ENCODE peak calls at places on chromosomes 13 and 19, in ten cellular contexts. F is AML-193; X is caudate nucleus; V is HT-29; E is OCI-LY7; I is stimulated activated effector memory CD8-positive, alpha-beta T cell treated with anti-CD3 and anti-CD28 coated beads, Interleukin-12 subunit alpha, Interleukin-12 subunit beta, amount 100 ng/mL, for 72 hours; T is effector memory CD8-positive, alpha-beta T cell; A is NB4; R is stimulated activated naive B cell treated with anti-CD40 and anti-IgM and Interleukin-4, amounts not matched to agents 10 μg/mL and 1 μg/mL and 100 μg/mL, for 72 hours; U is RWPE1. L is an unnamed sample.
A peak's percentile ranks its signal among the peaks of the same experiment; 100 is the strongest.

GRCh38 chr13:70375718-70376117 is 267.5 kb upstream of the KLHL1 start:
- DNase-seq in F (no peak), X (no peak), V (peak; percentile 25), E (no peak), I (no peak), T (no peak), A (no peak), R (no peak), U (no peak), L (no peak)

GRCh38 chr19:40392894-40393517 is 3.0 kb upstream of the HIPK4 start:
- DNase-seq in F (no peak), X (no peak), V (peak; percentile 94), E (peak; percentile 51), I (no peak), T (no peak), A (no peak), R (no peak), U (peak; percentile 37), L (no peak)

GRCh38 chr13:114212096-114212495 is 22.6 kb upstream of the CDC16 start:
- DNase-seq in F (no peak), X (no peak), V (no peak), E (no peak), I (no peak), T (no peak), A (no peak), R (no peak), U (no peak), L (no peak)

GRCh38 chr19:55082023-55082851 is 6.6 kb downstream of the EPS8L1 start:
- DNase-seq in F (no peak), X (no peak), V (peak; percentile 58), E (peak; percentile 79), I (peak; percentile 59), T (peak; percentile 27), A (no peak), R (no peak), U (no peak), L (no peak)

GRCh38 chr19:50909240-50910070 is 1.7 kb downstream of the KLK4 start:
- DNase-seq in F (no peak), X (no peak), V (peak; percentile 96), E (peak; percentile 52), I (no peak), T (no peak), A (peak; percentile 33), R (no peak), U (peak; percentile 70), L (no peak)

GRCh38 chr13:111460548-111461444 is 140.4 kb downstream of the TEX29 start:
- DNase-seq in F (no peak), X (peak; percentile 53), V (peak; percentile 75), E (peak; percentile 3), I (no peak), T (no peak), A (peak; percentile 43), R (no peak), U (peak; percentile 35), L (no peak)

GRCh38 chr13:75935805-75936204 is 299.7 kb downstream of the LMO7 start:
- DNase-seq in F (no peak), X (no peak), V (no peak), E (no peak), I (no peak), T (no peak), A (no peak), R (no peak), U (no peak), L (no peak)

GRCh38 chr13:25732146-25732865 is 319.5 kb downstream of the SHISA2 start:
- DNase-seq in F (no peak), X (no peak), V (no peak), E (no peak), I (no peak), T (no peak), A (no peak), R (no peak), U (no peak), L (no peak)

GRCh38 chr13:41516166-41516565 is 58.8 kb downstream of the RGCC start:
- DNase-seq in F (no peak), X (no peak), V (no peak), E (no peak), I (peak; percentile 23), T (no peak), A (no peak), R (no peak), U (no peak), L (no peak)

GRCh38 chr13:53921473-53921872 is 892.9 kb downstream of the OLFM4 start:
- DNase-seq in F (no peak), X (no peak), V (no peak), E (no peak), I (no peak), T (no peak), A (no peak), R (no peak), U (no peak), L (no peak)

GRCh38 chr13:111474136-111475002 is 153.9 kb downstream of the TEX29 start:
- DNase-seq in F (peak; percentile 38), X (peak; percentile 26), V (peak; percentile 76), E (peak; percentile 13), I (no peak), T (no peak), A (peak; percentile 60), R (no peak), U (peak; percentile 71), L (no peak)

GRCh38 chr13:100597253-100597652 is 8.7 kb upstream of the GGACT start:
- DNase-seq in F (no peak), X (peak; percentile 20), V (no peak), E (no peak), I (no peak), T (no peak), A (no peak), R (no peak), U (no peak), L (no peak)

GRCh38 chr13:97020689-97021240 is 26.5 kb upstream of the OXGR1 start:
- DNase-seq in F (no peak), X (no peak), V (no peak), E (no peak), I (no peak), T (no peak), A (no peak), R (no peak), U (no peak), L (no peak)

GRCh38 chr13:113946409-113947181 is 27.3 kb downstream of the C13orf46 start:
- DNase-seq in F (no peak), X (no peak), V (no peak), E (no peak), I (no peak), T (no peak), A (no peak), R (no peak), U (no peak), L (no peak)

GRCh38 chr19:49256691-49257090 is 68.3 kb downstream of the SLC6A16 start:
- DNase-seq in F (no peak), X (no peak), V (no peak), E (no peak), I (no peak), T (no peak), A (no peak), R (no peak), U (no peak), L (no peak)

GRCh38 chr13:46561691-46562090 is 8.7 kb downstream of the LRCH1 start:
- DNase-seq in F (no peak), X (no peak), V (no peak), E (no peak), I (no peak), T (no peak), A (no peak), R (no peak), U (no peak), L (no peak)

GRCh38 chr13:47858678-47859050 is 142.4 kb downstream of the SUCLA2 start:
- DNase-seq in F (no peak), X (no peak), V (no peak), E (no peak), I (no peak), T (no peak), A (peak; percentile 64), R (no peak), U (peak; percentile 30), L (no peak)

GRCh38 chr13:97192166-97192565 is 30.0 kb upstream of the MBNL2 start:
- DNase-seq in F (no peak), X (no peak), V (peak; percentile 83), E (no peak), I (no peak), T (no peak), A (no peak), R (no peak), U (no peak), L (no peak)

GRCh38 chr13:73754727-73755292 is 379.4 kb downstream of the KLF12 start:
- DNase-seq in F (peak; percentile 45), X (peak; percentile 12), V (peak; percentile 96), E (peak; percentile 66), I (no peak), T (peak; percentile 46), A (peak; percentile 58), R (no peak), U (peak; percentile 34), L (no peak)

GRCh38 chr13:27168086-27168485 is 3.5 kb downstream of the USP12 start:
- DNase-seq in F (peak; percentile 34), X (no peak), V (peak; percentile 47), E (no peak), I (no peak), T (no peak), A (peak; percentile 62), R (no peak), U (no peak), L (no peak)

GRCh38 chr13:100394005-100394695 is 194.4 kb downstream of the GGACT start:
- DNase-seq in F (no peak), X (no peak), V (no peak), E (no peak), I (peak; percentile 70), T (no peak), A (no peak), R (no peak), U (no peak), L (peak; percentile 51)

GRCh38 chr13:26920614-26921355 is 160.2 kb upstream of the GPR12 start:
- DNase-seq in F (no peak), X (no peak), V (no peak), E (no peak), I (no peak), T (no peak), A (no peak), R (no peak), U (no peak), L (no peak)

GRCh38 chr13:24660023-24660806 is 20.0 kb upstream of the ATP12A start:
- DNase-seq in F (no peak), X (no peak), V (no peak), E (no peak), I (no peak), T (no peak), A (no peak), R (no peak), U (no peak), L (no peak)

GRCh38 chr19:40650749-40651305 is 39.6 kb downstream of the NUMBL start:
- DNase-seq in F (no peak), X (no peak), V (no peak), E (no peak), I (no peak), T (no peak), A (no peak), R (no peak), U (no peak), L (no peak)

GRCh38 chr19:38266070-38266469 is 1.7 kb downstream of the SPINT2 start:
- DNase-seq in F (no peak), X (no peak), V (peak; percentile 46), E (no peak), I (no peak), T (no peak), A (no peak), R (no peak), U (peak; percentile 34), L (no peak)

L was measured in GM12878.